ENCODE peak calls at places on chromosomes 2 and 18, in five cellular contexts. One of them, this sample, is unnamed.

GRCh38 chr18:4236940-4237686 is 218.0 kb downstream of the DLGAP1 start:
- DNase-seq in A549: no peak
- DNase-seq in K562: no peak
- DNase-seq in IMR-90: no peak
- DNase-seq in HepG2: no peak
- DNase-seq in this sample: no peak

GRCh38 chr18:57583297-57583835 is 3.1 kb downstream of the FECH start:
- DNase-seq in A549: no peak
- DNase-seq in K562: peak
- DNase-seq in IMR-90: no peak
- DNase-seq in HepG2: no peak
- DNase-seq in this sample: no peak

GRCh38 chr2:225466891-225467604 is 67.5 kb downstream of the NYAP2 start:
- DNase-seq in A549: no peak
- DNase-seq in K562: peak
- DNase-seq in IMR-90: no peak
- DNase-seq in HepG2: no peak
- DNase-seq in this sample: no peak

GRCh38 chr2:98492441-98492840 is 47.8 kb downstream of the INPP4A start:
- DNase-seq in A549: no peak
- DNase-seq in K562: no peak
- DNase-seq in IMR-90: no peak
- DNase-seq in HepG2: no peak
- DNase-seq in this sample: no peak

GRCh38 chr18:79599503-79599931 is 80.1 kb upstream of the CTDP1 start:
- DNase-seq in A549: peak
- DNase-seq in K562: no peak
- DNase-seq in IMR-90: peak
- DNase-seq in HepG2: no peak
- DNase-seq in this sample: no peak

GRCh38 chr18:44716697-44717163 is 36.0 kb downstream of the SETBP1 start:
- DNase-seq in A549: no peak
- DNase-seq in K562: no peak
- DNase-seq in IMR-90: no peak
- DNase-seq in HepG2: no peak
- DNase-seq in this sample: no peak

GRCh38 chr2:198054299-198054698 is 249.9 kb downstream of the PLCL1 start:
- DNase-seq in A549: peak
- DNase-seq in K562: peak
- DNase-seq in IMR-90: peak
- DNase-seq in HepG2: peak
- DNase-seq in this sample: peak

GRCh38 chr2:217282531-217282930 is 422.7 kb upstream of the TNP1 start:
- DNase-seq in A549: no peak
- DNase-seq in K562: no peak
- DNase-seq in IMR-90: peak
- DNase-seq in HepG2: no peak
- DNase-seq in this sample: no peak

GRCh38 chr2:105180491-105180972 is 61.0 kb upstream of the GPR45 start:
- DNase-seq in A549: no peak
- DNase-seq in K562: no peak
- DNase-seq in IMR-90: no peak
- DNase-seq in HepG2: no peak
- DNase-seq in this sample: no peak

GRCh38 chr2:163646659-163647058 is 89.1 kb downstream of the FIGN start:
- DNase-seq in A549: no peak
- DNase-seq in K562: no peak
- DNase-seq in IMR-90: no peak
- DNase-seq in HepG2: no peak
- DNase-seq in this sample: no peak

GRCh38 chr2:71459084-71459431 is 5.7 kb downstream of the DYSF start:
- DNase-seq in A549: no peak
- DNase-seq in K562: no peak
- DNase-seq in IMR-90: no peak
- DNase-seq in HepG2: no peak
- DNase-seq in this sample: no peak

GRCh38 chr2:95158441-95158840 is 1.2 kb downstream of the ZNF514 start:
- DNase-seq in A549: no peak
- DNase-seq in K562: peak
- DNase-seq in IMR-90: no peak
- DNase-seq in HepG2: no peak
- DNase-seq in this sample: no peak

GRCh38 chr2:226649871-226650660 is 149.6 kb downstream of the IRS1 start:
- DNase-seq in A549: peak
- DNase-seq in K562: no peak
- DNase-seq in IMR-90: peak
- DNase-seq in HepG2: peak
- DNase-seq in this sample: no peak

GRCh38 chr18:40867452-40867851 is 1087.6 kb upstream of the PIK3C3 start:
- DNase-seq in A549: no peak
- DNase-seq in K562: no peak
- DNase-seq in IMR-90: peak
- DNase-seq in HepG2: no peak
- DNase-seq in this sample: no peak

GRCh38 chr2:172533687-172534086 is 22.2 kb upstream of the PDK1 start:
- DNase-seq in A549: no peak
- DNase-seq in K562: no peak
- DNase-seq in IMR-90: no peak
- DNase-seq in HepG2: no peak
- DNase-seq in this sample: no peak

GRCh38 chr2:17331636-17332035 is 186.6 kb downstream of the RAD51AP2 start:
- DNase-seq in A549: no peak
- DNase-seq in K562: no peak
- DNase-seq in IMR-90: no peak
- DNase-seq in HepG2: no peak
- DNase-seq in this sample: no peak

GRCh38 chr2:65602851-65603250 is 170.5 kb upstream of the SPRED2 start:
- DNase-seq in A549: no peak
- DNase-seq in K562: no peak
- DNase-seq in IMR-90: no peak
- DNase-seq in HepG2: no peak
- DNase-seq in this sample: no peak

GRCh38 chr2:216696751-216697560 is 1.6 kb upstream of the IGFBP5 start:
- DNase-seq in A549: peak
- DNase-seq in K562: no peak
- DNase-seq in IMR-90: peak
- DNase-seq in HepG2: no peak
- DNase-seq in this sample: no peak

GRCh38 chr2:25304339-25304728 is 37.4 kb downstream of the DNMT3A start:
- DNase-seq in A549: no peak
- DNase-seq in K562: no peak
- DNase-seq in IMR-90: peak
- DNase-seq in HepG2: no peak
- DNase-seq in this sample: peak

GRCh38 chr2:66833036-66833435 is 398.1 kb downstream of the MEIS1 start:
- DNase-seq in A549: no peak
- DNase-seq in K562: no peak
- DNase-seq in IMR-90: peak
- DNase-seq in HepG2: no peak
- DNase-seq in this sample: no peak
- TF ChIP-seq SMC3 in A549: no peak
- TF ChIP-seq SMC3 in K562: no peak
- TF ChIP-seq SMC3 in IMR-90: no peak
- TF ChIP-seq SMC3 in HepG2: no peak
- TF ChIP-seq SMC3 in this sample: no peak

GRCh38 chr2:196338440-196338839 is 167.1 kb upstream of the STK17B start:
- DNase-seq in A549: no peak
- DNase-seq in K562: no peak
- DNase-seq in IMR-90: no peak
- DNase-seq in HepG2: no peak
- DNase-seq in this sample: no peak

GRCh38 chr2:196336206-196336605 is 164.8 kb upstream of the STK17B start:
- DNase-seq in A549: no peak
- DNase-seq in K562: no peak
- DNase-seq in IMR-90: peak
- DNase-seq in HepG2: no peak
- DNase-seq in this sample: no peak

GRCh38 chr2:196337618-196337953 is 166.2 kb upstream of the STK17B start:
- DNase-seq in A549: no peak
- DNase-seq in K562: no peak
- DNase-seq in IMR-90: no peak
- DNase-seq in HepG2: no peak
- DNase-seq in this sample: no peak

GRCh38 chr2:196335238-196335637 is 163.9 kb upstream of the STK17B start:
- DNase-seq in A549: peak
- DNase-seq in K562: no peak
- DNase-seq in IMR-90: peak
- DNase-seq in HepG2: no peak
- DNase-seq in this sample: no peak

DNA sequence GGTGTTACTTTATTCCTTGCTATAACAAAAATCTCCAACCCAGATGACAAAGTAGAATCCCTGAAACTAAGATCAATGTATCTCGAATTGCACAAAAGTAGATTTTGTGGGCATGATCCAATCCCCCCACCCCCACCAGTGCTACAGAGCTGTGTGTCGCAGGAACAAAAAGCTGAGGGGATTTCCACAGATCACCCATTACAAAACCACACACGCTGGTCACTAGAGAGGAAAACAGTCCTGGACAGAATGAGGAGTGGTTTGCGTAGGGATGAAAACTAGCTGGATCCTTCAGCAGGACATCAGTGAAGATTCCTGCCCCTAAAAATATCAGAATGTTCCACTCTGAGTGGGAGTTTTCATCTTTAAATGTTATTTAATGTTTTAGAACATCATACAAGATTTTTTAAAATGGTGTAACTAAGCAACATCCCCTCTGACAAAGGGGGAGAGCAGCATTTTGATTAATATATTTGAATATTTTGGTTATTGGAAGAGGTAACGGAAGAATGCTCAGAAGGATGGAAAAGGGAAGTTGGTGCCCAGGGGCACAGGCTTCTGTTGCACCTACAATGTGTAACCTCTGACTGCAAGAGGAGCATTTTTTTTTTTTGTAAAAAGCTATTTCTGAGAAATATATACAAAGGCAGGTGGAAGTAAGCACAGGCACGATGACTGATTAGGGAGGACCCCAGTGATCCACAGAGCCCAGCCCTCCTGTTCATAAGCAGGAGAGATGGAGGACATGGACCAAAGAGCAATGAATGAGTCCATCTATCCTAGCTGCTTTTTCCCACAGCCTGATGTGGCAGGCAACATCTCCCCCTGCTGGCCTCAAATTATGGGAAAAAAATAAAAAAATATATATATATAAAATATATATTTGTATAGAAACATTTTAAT is 165.6 kb upstream of the STK17B start:
- DNase-seq in A549: peak
- DNase-seq in K562: peak
- DNase-seq in IMR-90: peak
- DNase-seq in HepG2: peak
- DNase-seq in this sample: peak
- TF ChIP-seq SMC3 in A549: peak
- TF ChIP-seq SMC3 in K562: peak
- TF ChIP-seq SMC3 in IMR-90: peak
- TF ChIP-seq SMC3 in HepG2: peak
- TF ChIP-seq SMC3 in this sample: peak

GRCh38 chr2:176126929-176127768 is 2.4 kb upstream of the HOXD8 start:
- DNase-seq in A549: no peak
- DNase-seq in K562: peak
- DNase-seq in IMR-90: peak
- DNase-seq in HepG2: peak
- DNase-seq in this sample: peak
- TF ChIP-seq SMC3 in A549: peak
- TF ChIP-seq SMC3 in K562: peak
- TF ChIP-seq SMC3 in IMR-90: peak
- TF ChIP-seq SMC3 in HepG2: peak
- TF ChIP-seq SMC3 in this sample: peak

GRCh38 chr2:130376433-130377293 is 20.8 kb downstream of the PTPN18 start:
- DNase-seq in A549: no peak
- DNase-seq in K562: no peak
- DNase-seq in IMR-90: no peak
- DNase-seq in HepG2: peak
- DNase-seq in this sample: no peak
- TF ChIP-seq SMC3 in A549: no peak
- TF ChIP-seq SMC3 in K562: no peak
- TF ChIP-seq SMC3 in IMR-90: no peak
- TF ChIP-seq SMC3 in HepG2: peak
- TF ChIP-seq SMC3 in this sample: no peak

DNA sequence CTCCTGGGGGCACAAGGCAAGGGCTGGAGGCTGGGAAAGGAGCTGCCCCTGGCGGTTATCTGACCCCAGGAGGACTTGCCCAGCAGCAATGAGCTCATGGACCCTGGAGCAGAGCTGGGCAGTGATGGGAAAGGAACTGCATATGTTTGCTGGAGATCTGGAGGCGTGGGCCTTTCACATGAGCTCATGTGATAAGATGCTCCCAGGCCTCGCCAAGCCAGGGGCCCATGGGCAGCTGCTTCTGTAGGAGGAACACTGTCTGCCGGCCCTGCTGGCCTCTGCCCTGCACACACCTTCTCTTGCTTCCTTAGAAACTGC is 9.0 kb upstream of the NPPC start:
- DNase-seq in A549: no peak
- DNase-seq in K562: no peak
- DNase-seq in IMR-90: peak
- DNase-seq in HepG2: no peak
- DNase-seq in this sample: no peak
- TF ChIP-seq SMC3 in A549: no peak
- TF ChIP-seq SMC3 in K562: no peak
- TF ChIP-seq SMC3 in IMR-90: no peak
- TF ChIP-seq SMC3 in HepG2: no peak
- TF ChIP-seq SMC3 in this sample: no peak

GRCh38 chr2:192498747-192499146 is 304.0 kb upstream of the TMEFF2 start:
- DNase-seq in A549: no peak
- DNase-seq in K562: no peak
- DNase-seq in IMR-90: no peak
- DNase-seq in HepG2: no peak
- DNase-seq in this sample: no peak
- TF ChIP-seq SMC3 in A549: no peak
- TF ChIP-seq SMC3 in K562: no peak
- TF ChIP-seq SMC3 in IMR-90: no peak
- TF ChIP-seq SMC3 in HepG2: no peak
- TF ChIP-seq SMC3 in this sample: no peak

DNA sequence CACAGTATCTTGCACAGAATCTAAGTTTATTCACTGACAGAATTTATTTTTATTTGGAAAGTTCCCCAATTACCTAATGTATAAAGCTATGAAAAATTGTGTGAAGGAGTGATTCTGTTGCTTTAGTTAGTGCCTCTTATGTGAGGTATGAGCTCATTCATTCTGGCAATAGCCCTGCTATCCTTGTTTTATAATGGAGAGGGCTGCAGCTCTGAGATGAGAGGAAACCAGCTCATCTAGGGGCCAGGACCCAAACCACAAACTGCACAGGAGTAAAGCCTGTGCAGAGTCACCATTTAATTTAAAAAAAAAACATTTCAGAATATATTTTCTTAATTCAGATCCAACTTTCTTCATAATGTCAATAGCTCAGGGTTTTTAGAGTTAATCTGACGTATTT is 383.0 kb downstream of the TMEM182 start:
- DNase-seq in A549: no peak
- DNase-seq in K562: no peak
- DNase-seq in IMR-90: no peak
- DNase-seq in HepG2: no peak
- DNase-seq in this sample: no peak
- TF ChIP-seq SMC3 in A549: no peak
- TF ChIP-seq SMC3 in K562: no peak
- TF ChIP-seq SMC3 in IMR-90: no peak
- TF ChIP-seq SMC3 in HepG2: no peak
- TF ChIP-seq SMC3 in this sample: no peak

GRCh38 chr2:134238371-134238770 is 15.5 kb upstream of the MGAT5 start:
- DNase-seq in A549: no peak
- DNase-seq in K562: no peak
- DNase-seq in IMR-90: peak
- DNase-seq in HepG2: no peak
- DNase-seq in this sample: no peak
- TF ChIP-seq SMC3 in A549: no peak
- TF ChIP-seq SMC3 in K562: no peak
- TF ChIP-seq SMC3 in IMR-90: no peak
- TF ChIP-seq SMC3 in HepG2: no peak
- TF ChIP-seq SMC3 in this sample: no peak

This sample was measured in SK-N-SH.